ENCODE peak calls at places on chromosomes 5 and 9, in nine cellular contexts. R, E, W, Q, K, O, Z, D and V are unnamed samples. For H3K36me3, the result is how much of the 10 kb centered on the place peaks cover.

GRCh38 chr9:69768716-69769115 is 8.9 kb upstream of the PTAR1 start:
- DNase-seq in O (peak), Z (no peak), Q (no peak), W (no peak), R (no peak), E (no peak), D (no peak), K (peak), V (no peak)

GRCh38 chr5:33074548-33074947 is 363.4 kb downstream of the NPR3 start:
- DNase-seq in Q (no peak), R (no peak), D (no peak), Z (no peak), K (peak), W (no peak), O (peak), E (no peak), V (no peak)

GRCh38 chr5:39062530-39062929 is 11.7 kb downstream of the RICTOR start:
- DNase-seq in K (no peak), Q (no peak), W (no peak), D (no peak), Z (no peak), R (no peak), E (no peak), O (no peak), V (no peak)

GRCh38 chr9:31359071-31359470 is 1025.4 kb upstream of the ACO1 start:
- DNase-seq in D (no peak), W (no peak), Z (no peak), R (no peak), O (no peak), K (no peak), E (no peak), Q (no peak), V (no peak)

GRCh38 chr5:1108008-1108864 is 3.6 kb downstream of the SLC12A7 start:
- DNase-seq in Z (no peak), K (no peak), O (no peak), D (no peak), R (no peak), E (no peak), W (no peak), Q (no peak), V (no peak)

GRCh38 chr9:114305189-114305555 is 17.7 kb upstream of the ORM1 start:
- DNase-seq in E (no peak), K (no peak), D (no peak), Q (no peak), O (no peak), R (no peak), W (no peak), Z (peak), V (no peak)

GRCh38 chr5:15513379-15513778 is 13.4 kb downstream of the FBXL7 start:
- DNase-seq in K (no peak), Q (no peak), D (no peak), Z (no peak), R (no peak), W (no peak), O (no peak), E (no peak), V (no peak)

GRCh38 chr5:54764691-54765090 is 220.7 kb downstream of the ESM1 start:
- DNase-seq in Z (no peak), K (peak), D (no peak), E (no peak), Q (no peak), O (peak), W (no peak), R (no peak), V (no peak)

GRCh38 chr5:122112733-122113558 is 16.4 kb upstream of the ZNF474 start:
- DNase-seq in R (no peak), D (no peak), K (no peak), W (no peak), E (no peak), Z (no peak), Q (no peak), O (no peak), V (no peak)

GRCh38 chr5:178223828-178224335 is 8.7 kb downstream of the PHYKPL start:
- DNase-seq in Z (no peak), E (no peak), O (no peak), W (no peak), R (no peak), K (no peak), D (no peak), Q (no peak), V (peak)

GRCh38 chr5:173653822-173654523 is 37.5 kb upstream of the BOD1 start:
- DNase-seq in K (no peak), O (no peak), D (no peak), R (no peak), Z (no peak), E (no peak), Q (no peak), W (no peak), V (no peak)

GRCh38 chr5:116444373-116445058 is 130.1 kb downstream of the SEMA6A start:
- DNase-seq in E (no peak), O (no peak), Q (no peak), W (no peak), D (no peak), R (no peak), K (no peak), Z (no peak), V (no peak)

GRCh38 chr5:58248221-58248620 is 211.7 kb downstream of the PLK2 start:
- DNase-seq in K (no peak), D (no peak), W (no peak), R (no peak), E (no peak), Q (no peak), O (no peak), Z (no peak), V (no peak)

GRCh38 chr5:40465416-40465815 is 214.3 kb upstream of the PTGER4 start:
- DNase-seq in Z (no peak), D (no peak), O (no peak), W (no peak), E (no peak), K (no peak), Q (no peak), R (no peak), V (no peak)

GRCh38 chr5:138793481-138794010 is 40.3 kb downstream of the CTNNA1 start:
- DNase-seq in Z (no peak), W (no peak), O (no peak), E (no peak), Q (no peak), D (no peak), K (peak), R (no peak), V (no peak)

GRCh38 chr5:38008198-38008597 is 168.4 kb upstream of the GDNF start:
- DNase-seq in K (no peak), O (no peak), D (no peak), Q (no peak), W (no peak), R (no peak), E (no peak), Z (no peak), V (no peak)

GRCh38 chr9:91746357-91746756 is 203.7 kb downstream of the ROR2 start:
- DNase-seq in Q (no peak), R (no peak), D (no peak), K (no peak), O (no peak), Z (no peak), W (no peak), E (no peak), V (no peak)

GRCh38 chr9:9246726-9247125 is 1366.1 kb downstream of the PTPRD start:
- DNase-seq in Z (no peak), K (no peak), E (no peak), Q (no peak), R (no peak), D (no peak), W (no peak), O (no peak), V (no peak)

GRCh38 chr5:150587830-150588494 is 52.5 kb upstream of the SYNPO start:
- DNase-seq in D (no peak), Z (no peak), K (no peak), R (peak), E (no peak), W (no peak), Q (no peak), O (peak), V (no peak)

GRCh38 chr5:2125901-2126265 is 243.2 kb upstream of the IRX4 start:
- DNase-seq in K (no peak), E (no peak), R (no peak), Q (no peak), W (no peak), Z (no peak), O (no peak), D (no peak), V (no peak)
- TF ChIP-seq CTCF in K (no peak), E (no peak), R (no peak), Q (no peak), W (no peak), Z (no peak), O (no peak), D (no peak), V (no peak)

DNA sequence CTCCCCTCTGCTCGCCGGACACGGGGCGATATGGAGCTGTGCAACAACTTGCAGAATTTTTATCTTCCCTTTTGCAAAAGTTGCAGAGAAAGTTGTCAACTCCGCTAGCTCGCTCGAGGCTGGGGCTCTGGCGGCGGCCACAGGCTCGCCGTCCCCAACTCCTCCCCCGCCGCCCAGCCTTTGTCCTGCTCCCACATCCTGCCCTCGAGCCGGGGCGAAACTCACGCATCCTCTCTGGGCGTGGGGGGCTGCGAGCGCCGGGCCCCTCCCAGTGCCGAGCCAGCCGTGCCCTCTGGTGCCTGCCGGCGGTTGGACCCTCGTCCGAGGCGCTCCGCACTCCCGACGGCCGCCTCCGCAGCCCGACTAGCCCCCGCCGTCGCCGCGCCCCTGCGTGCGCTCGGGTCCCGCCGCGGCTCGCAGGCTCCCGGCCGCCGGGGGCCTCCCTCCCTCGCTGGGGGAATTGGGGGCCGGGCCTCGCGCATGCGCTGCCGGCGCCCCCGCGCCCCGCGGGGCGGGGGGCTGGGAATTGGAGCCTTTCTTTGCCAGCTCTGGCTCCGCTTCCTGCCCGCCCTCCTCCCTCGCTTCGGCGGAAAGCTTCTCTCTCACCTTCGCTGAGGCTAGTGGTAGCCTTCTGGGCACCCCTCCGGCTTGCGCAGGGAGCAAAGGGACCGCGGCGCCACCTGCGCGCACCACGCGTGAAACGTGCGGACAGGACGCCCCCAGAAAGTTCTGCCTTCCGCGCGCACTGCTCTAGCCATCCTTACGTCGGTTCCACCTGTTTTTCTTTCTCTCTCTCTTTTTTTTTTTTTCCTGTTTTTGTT is at the start of gene CCNJL:
- DNase-seq in D (no peak), K (peak), Q (peak), W (no peak), O (peak), Z (peak), E (no peak), R (peak), V (peak)
- H3K4me3 ChIP-seq in D (peak), K (peak), Q (peak), W (peak), O (peak), Z (peak), E (no peak), R (peak), V (peak)

DNA sequence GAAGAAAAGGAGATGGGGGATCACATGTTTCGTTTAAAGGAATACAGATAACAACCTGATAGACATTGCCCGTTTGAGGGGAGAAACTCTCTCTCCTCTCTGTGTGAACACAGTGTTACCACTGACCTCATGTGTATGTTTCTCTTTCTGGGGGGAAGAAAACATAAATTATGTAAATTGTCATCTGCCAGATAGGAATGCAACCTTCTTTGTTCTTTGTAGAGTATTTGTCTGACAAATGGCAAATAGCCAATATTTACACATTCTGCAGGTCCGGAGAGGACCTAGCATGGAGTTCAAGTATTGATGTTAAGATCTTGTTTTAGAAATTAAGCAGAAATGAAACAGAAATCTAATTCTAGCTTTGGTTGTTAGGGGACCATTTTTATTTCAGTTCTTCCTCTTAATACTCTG is 276.3 kb downstream of the SAXO1 start:
- DNase-seq in W (no peak), O (peak), Q (no peak), K (no peak), E (no peak), Z (no peak), D (no peak), R (no peak), V (no peak)
- H3K36me3 ChIP-seq in W (under half), O (under half), Q (under half), K (under half), E (under half), Z (under half), D (under half), R (under half), V (under half)

GRCh38 chr9:127965953-127966352 is 14.8 kb downstream of the EEIG1 start:
- DNase-seq in E (no peak), K (no peak), Q (no peak), D (no peak), W (no peak), Z (no peak), O (no peak), R (no peak), V (no peak)

GRCh38 chr9:127968717-127969383 is 11.9 kb downstream of the EEIG1 start:
- DNase-seq in D (peak), Z (no peak), R (peak), O (peak), W (no peak), E (no peak), K (peak), Q (peak), V (peak)

GRCh38 chr9:127966416-127967150 is 14.2 kb downstream of the EEIG1 start:
- DNase-seq in E (peak), O (no peak), D (no peak), R (no peak), Z (no peak), Q (no peak), K (no peak), W (no peak), V (no peak)

GRCh38 chr9:127967151-127967809 is 13.5 kb downstream of the EEIG1 start:
- DNase-seq in R (no peak), W (no peak), O (no peak), Z (no peak), Q (no peak), K (no peak), E (no peak), D (no peak), V (no peak)

DNA sequence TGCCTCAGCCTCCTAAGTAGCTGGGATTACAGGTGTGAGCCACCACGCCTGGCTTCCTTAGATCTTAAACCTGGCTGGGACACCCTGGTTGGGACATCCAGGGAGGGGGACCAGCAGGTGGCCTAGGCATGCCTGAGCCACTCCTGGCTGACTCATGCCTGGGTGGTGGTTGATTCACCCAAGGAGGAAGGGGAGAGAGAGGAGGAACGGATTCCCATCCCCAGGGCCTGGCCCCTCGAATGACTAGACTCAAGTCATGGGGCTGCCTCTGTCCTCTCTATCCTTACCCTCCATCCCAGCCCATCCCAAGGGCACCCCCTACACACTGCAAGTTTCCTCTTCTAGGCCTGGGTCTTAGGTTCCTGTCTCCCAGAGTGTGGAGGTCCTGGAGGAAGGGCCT is 12.7 kb downstream of the EEIG1 start:
- DNase-seq in R (peak), W (no peak), K (peak), Z (no peak), Q (peak), O (no peak), E (no peak), D (peak), V (no peak)
- TF ChIP-seq CTCF in R (no peak), W (no peak), K (peak), Z (no peak), Q (no peak), O (no peak), E (no peak), D (peak), V (no peak)

GRCh38 chr5:132465095-132465707 is 25.4 kb downstream of the IRF1 start:
- DNase-seq in D (no peak), W (no peak), Z (no peak), Q (no peak), K (no peak), E (no peak), R (no peak), O (no peak), V (no peak)

GRCh38 chr5:132467292-132467984 is 23.1 kb downstream of the IRF1 start:
- DNase-seq in O (no peak), D (no peak), Q (no peak), W (peak), K (no peak), E (peak), Z (no peak), R (no peak), V (no peak)

GRCh38 chr5:132468665-132469379 is 21.8 kb downstream of the IRF1 start:
- DNase-seq in R (no peak), O (no peak), D (no peak), K (peak), Q (no peak), E (no peak), W (no peak), Z (no peak), V (no peak)

GRCh38 chr5:132464155-132464939 is 26.2 kb downstream of the IRF1 start:
- DNase-seq in O (no peak), E (peak), Q (no peak), W (peak), Z (peak), D (no peak), K (no peak), R (peak), V (no peak)

DNA sequence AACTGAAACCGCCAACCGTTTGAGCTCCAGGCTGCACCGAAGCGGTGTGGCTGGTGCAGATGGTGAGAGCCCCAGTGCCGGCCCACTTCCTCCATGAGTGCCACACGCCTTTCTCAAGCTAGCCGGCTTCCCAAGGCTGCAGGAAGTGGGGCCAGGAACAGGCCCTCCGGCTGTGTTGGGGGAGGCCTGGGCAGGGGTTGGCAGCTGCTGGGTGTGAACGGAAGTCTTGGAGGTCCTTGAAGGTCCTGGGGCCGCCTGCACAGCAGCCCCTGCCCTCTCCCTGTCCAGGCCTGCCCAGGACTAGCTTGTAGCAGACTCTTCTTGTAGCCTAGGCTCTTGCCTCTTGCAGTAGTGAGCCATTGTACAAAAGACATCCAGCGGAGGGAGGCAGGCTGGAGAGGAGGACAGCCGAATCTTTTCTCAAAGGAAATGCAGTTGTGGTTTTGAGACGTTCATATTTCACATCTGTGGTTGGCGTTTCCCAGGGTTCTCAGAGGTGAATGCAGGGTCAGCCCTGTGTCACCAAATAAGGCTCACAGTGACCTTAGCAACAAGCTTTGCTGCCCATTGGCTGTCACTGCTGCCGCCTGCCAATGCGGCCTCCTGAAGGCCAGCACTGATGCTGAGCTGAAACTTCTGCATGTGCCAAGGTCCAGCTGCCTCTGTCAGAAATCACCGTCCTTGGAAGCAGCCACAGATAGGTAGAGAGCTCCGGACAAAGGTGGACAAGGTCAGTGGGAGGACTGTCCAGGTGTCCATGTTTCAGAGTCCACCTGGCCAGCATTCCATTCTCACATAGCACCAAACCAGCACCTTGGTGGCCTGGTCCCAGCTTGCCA is 23.9 kb downstream of the IRF1 start:
- DNase-seq in K (peak), Z (no peak), W (peak), O (peak), D (no peak), Q (no peak), R (peak), E (peak), V (peak)
- H3K4me3 ChIP-seq in K (no peak), Z (no peak), W (no peak), O (no peak), D (no peak), Q (no peak), R (no peak), E (peak), V (no peak)

DNA sequence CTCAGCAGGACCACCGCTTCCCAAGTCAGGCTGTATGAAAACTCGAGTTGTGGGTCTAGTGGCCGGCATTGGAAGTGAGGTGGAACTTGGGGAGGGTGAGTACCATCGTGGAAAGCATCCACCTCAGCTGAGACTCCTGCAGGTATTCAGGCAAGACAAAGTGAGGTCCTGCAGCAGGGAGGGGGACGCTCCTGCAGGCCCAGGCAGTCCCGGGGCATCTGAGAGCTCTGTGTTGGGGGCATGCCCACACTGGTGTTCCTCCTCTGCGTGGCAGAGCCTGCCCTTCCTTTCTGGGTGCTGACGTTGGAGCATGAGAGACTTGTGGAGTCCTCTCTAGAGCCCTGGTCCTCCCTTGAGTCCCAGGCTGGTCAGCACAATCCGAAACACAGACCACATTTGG is 187.7 kb downstream of the CACNA1B start:
- DNase-seq in E (no peak), Q (no peak), K (no peak), W (peak), R (no peak), Z (peak), D (no peak), O (no peak), V (no peak)
- H3K36me3 ChIP-seq in E (under half), Q (under half), K (under half), W (under half), R (under half), Z (under half), D (under half), O (under half), V (under half)

GRCh38 chr5:170805666-170806065 is 22.1 kb downstream of the GABRP start:
- DNase-seq in Q (no peak), K (no peak), D (no peak), Z (no peak), W (no peak), R (no peak), E (no peak), O (no peak), V (no peak)

GRCh38 chr5:170811719-170812118 is 28.2 kb downstream of the GABRP start:
- DNase-seq in D (no peak), W (no peak), Z (no peak), Q (no peak), O (no peak), R (no peak), K (no peak), E (no peak), V (no peak)

GRCh38 chr5:170813231-170813630 is 29.7 kb downstream of the GABRP start:
- DNase-seq in Q (no peak), W (no peak), R (no peak), Z (peak), E (no peak), D (no peak), O (no peak), K (no peak), V (no peak)

GRCh38 chr5:170809551-170809950 is 26.0 kb downstream of the GABRP start:
- DNase-seq in Q (peak), E (no peak), K (peak), W (no peak), R (peak), O (peak), D (no peak), Z (peak), V (no peak)
- TF ChIP-seq CTCF in Q (peak), E (no peak), K (peak), W (no peak), R (peak), O (peak), D (peak), Z (peak), V (no peak)

GRCh38 chr9:17578577-17578910 is 322 bp upstream of the SH3GL2 start:
- DNase-seq in Q (no peak), K (no peak), W (no peak), E (no peak), Z (no peak), R (no peak), D (no peak), O (no peak), V (no peak)
- H3K4me3 ChIP-seq in Q (peak), K (peak), W (peak), E (no peak), Z (peak), R (peak), D (peak), O (peak), V (peak)